ENCODE peak calls at places on chromosome 12, in seven cellular contexts. Y is activated CD4-positive, alpha-beta T cell treated with anti-CD3 and anti-CD28 coated beads, Interleukin-2, amount 10 ng/mL, durations not matched to agents 24 days and 14 days; M is A549; P is ELR; Z is GM20000; K is AG04450; Q is GM10248. G is an unnamed sample.

GRCh38 chr12:110647669-110648068 is 33.7 kb downstream of the TCTN1 start:
- DNase-seq in Z (no peak), Q (peak), M (no peak), P (no peak), Y (peak), K (no peak), G (no peak)

GRCh38 chr12:57640156-57641042 is 7.4 kb upstream of the B4GALNT1 start:
- DNase-seq in Q (no peak), Z (no peak), Y (peak), M (no peak), K (no peak), P (no peak), G (no peak)

GRCh38 chr12:54357802-54358619 is 6.3 kb downstream of the GPR84 start:
- DNase-seq in Y (peak), K (no peak), Q (peak), Z (peak), M (no peak), P (peak), G (no peak)

GRCh38 chr12:89825591-89826449 is 117.2 kb upstream of the ATP2B1 start:
- DNase-seq in Z (no peak), M (peak), Y (no peak), Q (no peak), K (no peak), P (peak), G (no peak)

GRCh38 chr12:94589591-94590001 is 60.8 kb downstream of the TMCC3 start:
- DNase-seq in Z (no peak), Q (no peak), Y (no peak), M (no peak), P (no peak), K (no peak), G (no peak)

GRCh38 chr12:56591961-56592360 is 38.2 kb downstream of the BAZ2A start:
- DNase-seq in K (no peak), P (no peak), Z (no peak), Y (no peak), M (no peak), Q (no peak), G (no peak)

GRCh38 chr12:10528150-10528953 is 22.7 kb downstream of the EIF2S3B start:
- DNase-seq in K (no peak), P (no peak), Z (no peak), M (no peak), Q (no peak), Y (no peak), G (no peak)

GRCh38 chr12:75982974-75983660 is 48.5 kb downstream of the PHLDA1 start:
- DNase-seq in M (peak), Z (no peak), P (no peak), Q (no peak), K (no peak), Y (no peak), G (no peak)

GRCh38 chr12:712172-712863 is 40.1 kb upstream of the WNK1 start:
- DNase-seq in P (peak), Q (no peak), Y (no peak), K (no peak), M (no peak), Z (no peak), G (no peak)

GRCh38 chr12:54376596-54377468 is 7.7 kb downstream of the ZNF385A start:
- DNase-seq in K (no peak), Z (no peak), P (no peak), M (no peak), Q (no peak), Y (no peak), G (no peak)

GRCh38 chr12:57031228-57031670 is 14.9 kb upstream of the TAC3 start:
- DNase-seq in K (no peak), Y (peak), P (no peak), Q (peak), M (peak), Z (peak), G (no peak)

GRCh38 chr12:32533971-32534590 is 134.7 kb downstream of the FGD4 start:
- DNase-seq in M (peak), Y (no peak), K (peak), Q (peak), Z (peak), P (peak), G (no peak)

GRCh38 chr12:52203126-52203921 is 11.5 kb upstream of the KRT80 start:
- DNase-seq in Q (no peak), Z (no peak), P (peak), K (no peak), Y (no peak), M (peak), G (no peak)

GRCh38 chr12:57737467-57738141 is 938 bp downstream of the AGAP2 start:
- DNase-seq in K (no peak), Z (peak), Y (no peak), Q (no peak), P (peak), M (no peak), G (no peak)

G was measured in smooth muscle cell of the brain vasculature.